ENCODE peak calls at places on chromosomes 5 and 9, in seven cellular contexts. H, A, Z, O, Q, I and U are unnamed samples.

GRCh38 chr9:94648191-94648590 is 8.9 kb upstream of the FBP1 start:
- DNase-seq in H (no peak), A (no peak), Z (no peak), O (no peak), Q (no peak), I (no peak), U (no peak)

GRCh38 chr5:142368529-142368928 is 43.7 kb upstream of the SPRY4 start:
- DNase-seq in H (no peak), A (no peak), Z (no peak), O (no peak), Q (no peak), I (no peak), U (peak; percentile 17)

GRCh38 chr5:171577940-171578856 is 158.8 kb downstream of the FGF18 start:
- DNase-seq in H (peak; percentile 70), A (no peak), Z (peak; percentile 73), O (no peak), Q (no peak), I (no peak), U (peak; percentile 77)

GRCh38 chr5:73266925-73267775 is 94.2 kb downstream of the TMEM174 start:
- DNase-seq in H (no peak), A (no peak), Z (no peak), O (no peak), Q (no peak), I (no peak), U (no peak)

GRCh38 chr5:24644757-24645156 is at the start of gene CDH10:
- DNase-seq in H (no peak), A (peak; percentile 96), Z (no peak), O (no peak), Q (peak; percentile 79), I (no peak), U (no peak)

GRCh38 chr9:95722141-95722540 is 153.3 kb upstream of the ERCC6L2 start:
- DNase-seq in H (no peak), A (no peak), Z (no peak), O (no peak), Q (no peak), I (no peak), U (peak; percentile 51)

GRCh38 chr5:181138258-181138657 is 7.3 kb upstream of the OR2V1 start:
- DNase-seq in H (no peak), A (peak; percentile 59), Z (no peak), O (no peak), Q (no peak), I (no peak), U (no peak)

GRCh38 chr5:51622161-51622790 is 239.0 kb downstream of the ISL1 start:
- DNase-seq in H (no peak), A (no peak), Z (no peak), O (no peak), Q (peak; percentile 52), I (no peak), U (no peak)

GRCh38 chr9:89077519-89077918 is 86.3 kb downstream of the S1PR3 start:
- DNase-seq in H (no peak), A (no peak), Z (no peak), O (no peak), Q (no peak), I (no peak), U (no peak)

GRCh38 chr5:125348221-125348692 is 601.8 kb upstream of the ZNF608 start:
- DNase-seq in H (peak; percentile 42), A (peak; percentile 44), Z (peak; percentile 33), O (no peak), Q (peak; percentile 23), I (no peak), U (peak; percentile 63)

GRCh38 chr9:132628746-132629145 is 41.0 kb downstream of the DDX31 start:
- DNase-seq in H (no peak), A (no peak), Z (no peak), O (no peak), Q (no peak), I (no peak), U (no peak)

GRCh38 chr9:76717176-76717575 is 47.1 kb upstream of the PCA3 start:
- DNase-seq in H (no peak), A (no peak), Z (no peak), O (no peak), Q (no peak), I (no peak), U (no peak)

GRCh38 chr5:45295231-45295630 is 400.9 kb downstream of the HCN1 start:
- DNase-seq in H (no peak), A (no peak), Z (no peak), O (no peak), Q (no peak), I (no peak), U (no peak)

GRCh38 chr9:4584636-4585035 is 77.5 kb upstream of the PLPP6 start:
- DNase-seq in H (no peak), A (no peak), Z (no peak), O (no peak), Q (no peak), I (no peak), U (no peak)

GRCh38 chr5:128455861-128456361 is 82.1 kb downstream of the FBN2 start:
- DNase-seq in H (no peak), A (peak; percentile 31), Z (no peak), O (no peak), Q (no peak), I (no peak), U (no peak)

GRCh38 chr5:43753069-43753468 is 150.1 kb downstream of the NNT start:
- DNase-seq in H (no peak), A (no peak), Z (no peak), O (no peak), Q (no peak), I (peak; percentile 45), U (no peak)

GRCh38 chr5:59628062-59628828 is 265.3 kb downstream of the PDE4D start:
- DNase-seq in H (no peak), A (no peak), Z (no peak), O (no peak), Q (no peak), I (no peak), U (no peak)

GRCh38 chr5:89218364-89218763 is 335.4 kb upstream of the MEF2C start:
- DNase-seq in H (no peak), A (no peak), Z (no peak), O (no peak), Q (no peak), I (no peak), U (no peak)